ENCODE peak calls at places on chromosomes 11 and 22, in six cellular contexts. R, B, F, S, G and J are unnamed samples.

GRCh38 chr22:27331526-27332281 is 469.9 kb downstream of the MN1 start:
- DNase-seq in R (peak; percentile 62), B (no peak), F (no peak), S (peak; percentile 66), G (peak; percentile 73), J (peak; percentile 66)

GRCh38 chr11:134751825-134752224 is 339.8 kb upstream of the B3GAT1 start:
- DNase-seq in R (no peak), B (no peak), F (no peak), S (no peak), G (no peak), J (no peak)

GRCh38 chr11:123559418-123559817 is 95.0 kb downstream of the SCN3B start:
- DNase-seq in R (no peak), B (no peak), F (no peak), S (no peak), G (no peak), J (no peak)

GRCh38 chr11:57311109-57311936 is 13.4 kb downstream of the TNKS1BP1 start:
- DNase-seq in R (peak; percentile 96), B (peak; percentile 81), F (peak; percentile 96), S (peak; percentile 92), G (peak; percentile 94), J (peak; percentile 97)

GRCh38 chr11:68839054-68839865 is 2.5 kb downstream of the CPT1A start:
- DNase-seq in R (peak; percentile 98), B (peak; percentile 69), F (peak; percentile 95), S (peak; percentile 91), G (peak; percentile 97), J (peak; percentile 98)

GRCh38 chr11:75946531-75947530 is 131.8 kb downstream of the UVRAG start:
- DNase-seq in R (peak; percentile 22), B (peak; percentile 6), F (peak; percentile 13), S (no peak), G (no peak), J (peak; percentile 43)

GRCh38 chr22:29744902-29745301 is 21.9 kb downstream of the ZMAT5 start:
- DNase-seq in R (no peak), B (no peak), F (no peak), S (no peak), G (no peak), J (no peak)

GRCh38 chr22:50072714-50073538 is 12.3 kb downstream of the MLC1 start:
- DNase-seq in R (no peak), B (no peak), F (no peak), S (no peak), G (no peak), J (no peak)

GRCh38 chr11:24890426-24890825 is 393.6 kb downstream of the LUZP2 start:
- DNase-seq in R (no peak), B (no peak), F (no peak), S (no peak), G (no peak), J (no peak)

GRCh38 chr22:31742115-31742514 is 7.8 kb downstream of the PRR14L start:
- DNase-seq in R (no peak), B (no peak), F (no peak), S (no peak), G (no peak), J (no peak)

GRCh38 chr11:72758304-72758689 is 6.1 kb upstream of the ARAP1 start:
- DNase-seq in R (no peak), B (no peak), F (no peak), S (no peak), G (no peak), J (peak; percentile 55)

DNA sequence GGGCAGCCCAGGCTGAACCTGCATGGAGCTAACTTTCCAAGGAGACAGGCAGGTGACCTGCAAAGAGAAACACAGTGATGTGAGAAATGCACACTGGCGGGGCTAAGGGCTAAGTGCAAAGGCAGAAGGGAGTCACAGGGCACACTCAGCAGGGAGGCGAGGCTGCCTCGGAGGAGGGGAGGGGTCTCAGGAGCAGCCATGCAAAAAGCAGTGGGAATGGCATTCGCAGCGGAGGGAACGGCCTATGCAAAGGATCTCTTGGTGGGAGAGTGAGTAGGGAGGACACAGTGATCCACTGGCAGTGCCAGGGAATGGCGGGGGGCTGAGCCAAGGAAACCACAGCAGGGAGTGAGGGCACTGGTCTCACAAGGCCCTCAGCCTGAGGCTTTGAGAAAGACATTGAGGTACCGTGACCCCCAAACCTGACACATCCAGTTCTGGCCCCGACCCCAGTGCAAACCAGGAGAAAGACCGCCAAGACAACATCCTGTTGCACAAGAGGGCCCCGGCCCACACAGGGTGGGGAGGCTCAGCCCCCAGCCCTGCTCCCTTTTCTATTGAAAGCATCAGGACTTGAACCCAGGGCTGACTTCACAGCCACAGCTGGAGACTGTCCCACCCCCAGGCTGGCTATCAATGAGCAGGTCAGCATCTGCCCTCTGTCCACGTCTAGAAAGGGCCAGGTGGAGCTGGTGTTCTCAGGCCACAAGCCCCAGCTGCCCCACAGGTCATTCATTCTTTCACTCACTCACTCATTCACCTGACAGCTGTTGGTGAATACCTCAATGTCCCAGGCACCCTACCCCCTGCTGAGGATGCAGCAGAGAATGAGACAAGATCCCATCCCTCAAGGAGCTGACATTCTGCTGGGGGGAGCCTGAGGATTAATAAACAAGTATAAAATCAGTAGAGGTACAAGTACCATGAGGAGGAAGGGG is 50.7 kb downstream of the IGLL1 start:
- DNase-seq in R (no peak), B (no peak), F (no peak), S (no peak), G (no peak), J (no peak)
- TF ChIP-seq MAX in R (no peak), B (no peak), F (no peak), S (no peak), G (no peak), J (no peak)

GRCh38 chr11:392102-392777 is 1.8 kb upstream of the PKP3 start:
- DNase-seq in R (no peak), B (no peak), F (no peak), S (no peak), G (no peak), J (no peak)
- H3K4me3 ChIP-seq in R (no peak overlapping the region), B (no peak overlapping the region), F (no peak overlapping the region), S (no peak overlapping the region), G (no peak overlapping the region), J (no peak overlapping the region)

DNA sequence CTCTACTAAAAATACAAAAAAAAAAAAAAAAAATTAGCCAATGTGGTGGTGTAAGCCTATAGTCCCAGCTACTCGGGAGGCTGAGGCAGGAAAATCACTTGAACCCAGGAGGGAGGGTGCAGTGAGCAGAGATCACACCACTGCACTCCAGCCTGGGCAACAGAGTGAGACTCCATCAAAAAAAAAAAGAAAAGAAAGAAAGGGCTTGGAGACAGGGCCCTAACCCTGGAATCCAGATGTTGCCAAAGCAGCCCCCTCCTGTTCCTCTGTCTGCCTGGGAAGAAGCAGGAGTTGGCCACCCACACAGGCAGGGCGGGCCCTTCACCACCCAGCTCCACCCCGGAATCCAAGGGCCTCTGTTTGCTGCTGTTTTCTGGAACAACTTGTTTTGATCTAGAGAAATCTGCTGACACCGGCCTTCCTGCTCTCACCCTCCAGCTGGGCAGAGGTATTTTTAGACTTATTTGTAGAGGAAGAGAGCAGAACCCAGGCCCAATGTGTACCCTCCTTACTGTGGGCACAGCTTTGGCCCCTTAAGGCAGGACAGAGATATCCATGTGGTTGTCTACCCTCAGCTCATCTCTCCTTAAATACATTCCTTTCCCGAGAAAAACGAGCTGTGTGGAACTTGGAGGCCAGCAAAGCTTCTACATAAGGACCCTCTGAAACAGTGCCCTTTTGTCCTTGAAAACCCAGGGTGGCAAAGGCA is 2.7 kb upstream of the NEAT1 start:
- DNase-seq in R (peak; percentile 92), B (peak; percentile 77), F (peak; percentile 71), S (peak; percentile 94), G (peak; percentile 52), J (peak; percentile 65)
- TF ChIP-seq POLR2A in R (peak; percentile 65), B (no peak), F (peak; percentile 79), S (no peak), G (no peak), J (no peak)

GRCh38 chr11:61601512-61601911 is 20.6 kb upstream of the SYT7 start:
- DNase-seq in R (no peak), B (no peak), F (no peak), S (no peak), G (no peak), J (no peak)

GRCh38 chr11:61599968-61600710 is 19.3 kb upstream of the SYT7 start:
- DNase-seq in R (no peak), B (no peak), F (no peak), S (no peak), G (peak; percentile 67), J (no peak)

GRCh38 chr11:61607426-61607825 is 26.6 kb upstream of the SYT7 start:
- DNase-seq in R (no peak), B (no peak), F (no peak), S (no peak), G (no peak), J (no peak)

GRCh38 chr11:61602775-61603569 is 22.1 kb upstream of the SYT7 start:
- DNase-seq in R (no peak), B (peak; percentile 68), F (peak; percentile 73), S (no peak), G (no peak), J (peak; percentile 55)

DNA sequence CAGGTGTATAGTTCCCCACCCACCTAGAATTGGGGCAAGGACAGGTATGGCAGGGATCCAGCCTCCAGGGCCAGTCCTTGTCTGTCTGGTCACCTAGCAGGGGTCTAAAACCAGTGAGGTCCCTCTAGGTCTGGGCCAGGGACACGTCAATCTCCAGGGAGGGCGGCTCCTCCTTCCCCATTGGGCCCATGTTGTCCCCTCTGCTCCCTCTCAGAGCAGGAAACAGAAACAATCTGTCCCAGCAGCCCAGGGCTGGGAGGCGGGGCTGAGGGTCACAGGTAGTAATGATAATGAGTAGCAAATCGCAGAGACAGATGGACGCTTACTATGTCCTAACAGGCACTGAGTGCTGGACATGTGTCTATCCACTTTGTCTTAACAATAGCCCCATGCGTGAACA is 22.8 kb upstream of the SYT7 start:
- DNase-seq in R (no peak), B (no peak), F (no peak), S (no peak), G (no peak), J (no peak)
- TF ChIP-seq MAX in R (no peak), B (no peak), F (no peak), S (no peak), G (no peak), J (no peak)

DNA sequence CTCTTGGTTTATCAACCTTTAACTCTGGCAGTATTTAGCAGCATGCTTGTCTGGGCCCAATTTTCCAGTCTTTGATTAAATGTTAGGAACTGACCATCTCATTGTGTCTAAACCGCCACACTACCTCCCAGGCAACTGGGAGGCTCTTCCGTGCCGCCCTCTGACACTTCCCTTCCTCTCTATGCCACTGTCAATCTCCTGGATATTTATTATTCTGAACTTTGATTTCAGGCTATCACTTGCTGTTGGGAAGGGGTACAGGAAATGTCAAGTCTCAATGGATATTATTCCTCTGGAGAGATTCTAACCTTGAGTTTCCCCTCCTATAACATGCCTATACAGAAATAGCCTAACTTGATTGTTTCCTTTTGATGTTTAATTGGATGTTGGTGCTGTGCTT is 222.9 kb upstream of the NARS2 start:
- DNase-seq in R (peak; percentile 28), B (no peak), F (no peak), S (no peak), G (no peak), J (no peak)
- H3K4me3 ChIP-seq in R (no peak overlapping the region), B (no peak overlapping the region), F (no peak overlapping the region), S (no peak overlapping the region), G (no peak overlapping the region), J (no peak overlapping the region)

DNA sequence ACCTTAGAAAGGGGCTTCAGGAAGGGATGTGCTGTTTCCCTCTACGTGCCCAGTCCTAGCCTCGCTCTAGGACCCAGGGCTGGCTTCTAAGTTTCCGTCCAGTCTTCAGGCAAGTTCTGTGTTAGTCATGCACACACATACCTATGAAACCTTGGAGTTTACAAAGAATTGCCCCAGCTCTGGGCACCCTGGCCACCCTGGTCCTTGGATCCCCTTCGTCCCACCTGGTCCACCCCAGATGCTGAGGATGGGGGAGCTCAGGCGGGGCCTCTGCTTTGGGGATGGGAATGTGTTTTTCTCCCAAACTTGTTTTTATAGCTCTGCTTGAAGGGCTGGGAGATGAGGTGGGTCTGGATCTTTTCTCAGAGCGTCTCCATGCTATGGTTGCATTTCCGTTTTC is 2.2 kb upstream of the TAGLN start:
- DNase-seq in R (no peak), B (no peak), F (no peak), S (no peak), G (no peak), J (no peak)
- TF ChIP-seq POLR2A in R (no peak), B (no peak), F (no peak), S (no peak), G (no peak), J (no peak)